ENCODE peak calls at places on chromosomes 5 and 9, in seven cellular contexts. C is neural crest cell, M is testis, Y is GM13977, D is upper lobe of right lung, G is breast epithelium, X is fibroblast of pulmonary artery. F is an unnamed sample.

GRCh38 chr5:36158144-36158543 is 6.2 kb downstream of the SKP2 start:
- DNase-seq in C (no peak), M (no peak), Y (no peak), D (no peak), G (no peak), X (no peak), F (no peak)

GRCh38 chr9:93613791-93614190 is 37.4 kb downstream of the PHF2 start:
- DNase-seq in C (no peak), M (no peak), Y (no peak), D (no peak), G (no peak), X (no peak), F (no peak)

GRCh38 chr9:34994429-34995287 is 5.1 kb downstream of the DNAJB5 start:
- DNase-seq in C (peak), M (peak), Y (peak), D (no peak), G (no peak), X (peak), F (peak)

GRCh38 chr5:138467711-138468132 is 2.4 kb downstream of the EGR1 start:
- DNase-seq in C (no peak), M (no peak), Y (no peak), D (no peak), G (no peak), X (no peak), F (no peak)

GRCh38 chr5:67206381-67207328 is 10.1 kb upstream of the CD180 start:
- DNase-seq in C (no peak), M (no peak), Y (peak), D (peak), G (peak), X (peak), F (no peak)

GRCh38 chr9:73050062-73050814 is 97.4 kb upstream of the ALDH1A1 start:
- DNase-seq in C (no peak), M (no peak), Y (no peak), D (no peak), G (no peak), X (peak), F (no peak)

GRCh38 chr9:19085295-19085694 is 17.4 kb downstream of the HAUS6 start:
- DNase-seq in C (no peak), M (no peak), Y (peak), D (no peak), G (no peak), X (peak), F (no peak)

GRCh38 chr5:155833282-155833681 is 493.7 kb upstream of the SGCD start:
- DNase-seq in C (no peak), M (no peak), Y (no peak), D (no peak), G (no peak), X (no peak), F (no peak)

GRCh38 chr9:136124976-136125692 is 6.5 kb upstream of the TMEM250 start:
- DNase-seq in C (no peak), M (no peak), Y (no peak), D (no peak), G (no peak), X (no peak), F (no peak)

GRCh38 chr9:84317563-84317962 is 23.0 kb downstream of the SLC28A3 start:
- DNase-seq in C (no peak), M (no peak), Y (no peak), D (no peak), G (no peak), X (no peak), F (no peak)

GRCh38 chr5:77851229-77852067 is 75.3 kb upstream of the TBCA start:
- DNase-seq in C (peak), M (peak), Y (peak), D (no peak), G (no peak), X (peak), F (no peak)

GRCh38 chr9:69748304-69748703 is 11.5 kb downstream of the PTAR1 start:
- DNase-seq in C (no peak), M (no peak), Y (no peak), D (no peak), G (no peak), X (no peak), F (no peak)

GRCh38 chr9:92636627-92637026 is 33.3 kb downstream of the IPPK start:
- DNase-seq in C (no peak), M (peak), Y (no peak), D (no peak), G (no peak), X (no peak), F (no peak)

GRCh38 chr5:38149815-38150195 is 108.6 kb upstream of the EGFLAM start:
- DNase-seq in C (no peak), M (no peak), Y (no peak), D (no peak), G (no peak), X (no peak), F (no peak)

GRCh38 chr5:137199966-137200365 is 299.2 kb downstream of the SPOCK1 start:
- DNase-seq in C (no peak), M (no peak), Y (no peak), D (no peak), G (no peak), X (peak), F (no peak)
- TF ChIP-seq CTCF in C (no peak), M (no peak), Y (no peak), D (no peak), G (no peak), X (no peak), F (no peak)

GRCh38 chr5:4699592-4699991 is 440.5 kb upstream of the ADAMTS16 start:
- DNase-seq in C (no peak), M (no peak), Y (no peak), D (no peak), G (no peak), X (no peak), F (no peak)

GRCh38 chr5:4700886-4701285 is 439.2 kb upstream of the ADAMTS16 start:
- DNase-seq in C (no peak), M (no peak), Y (no peak), D (no peak), G (no peak), X (no peak), F (no peak)

GRCh38 chr5:4698596-4698995 is 441.5 kb upstream of the ADAMTS16 start:
- DNase-seq in C (no peak), M (no peak), Y (no peak), D (no peak), G (no peak), X (no peak), F (no peak)

GRCh38 chr5:4700082-4700481 is 440.0 kb upstream of the ADAMTS16 start:
- DNase-seq in C (peak), M (peak), Y (no peak), D (peak), G (peak), X (peak), F (no peak)
- TF ChIP-seq CTCF in C (peak), M (peak), Y (peak), D (peak), G (peak), X (peak), F (peak)

GRCh38 chr5:34519489-34520220 is 136.5 kb upstream of the RAI14 start:
- DNase-seq in C (no peak), M (no peak), Y (no peak), D (no peak), G (no peak), X (peak), F (no peak)
- TF ChIP-seq CTCF in C (no peak), M (no peak), Y (no peak), D (no peak), G (no peak), X (no peak), F (no peak)

GRCh38 chr5:132425975-132426524 is 56.5 kb downstream of the SLC22A5 start:
- DNase-seq in C (no peak), M (no peak), Y (no peak), D (no peak), G (no peak), X (no peak), F (no peak)

GRCh38 chr5:132425009-132425937 is 55.8 kb downstream of the SLC22A5 start:
- DNase-seq in C (no peak), M (no peak), Y (peak), D (no peak), G (no peak), X (peak), F (no peak)

GRCh38 chr5:132427285-132428146 is 58.0 kb downstream of the SLC22A5 start:
- DNase-seq in C (no peak), M (no peak), Y (no peak), D (peak), G (no peak), X (no peak), F (no peak)

GRCh38 chr5:132428147-132428482 is 58.6 kb downstream of the SLC22A5 start:
- DNase-seq in C (no peak), M (no peak), Y (no peak), D (no peak), G (no peak), X (no peak), F (no peak)

DNA sequence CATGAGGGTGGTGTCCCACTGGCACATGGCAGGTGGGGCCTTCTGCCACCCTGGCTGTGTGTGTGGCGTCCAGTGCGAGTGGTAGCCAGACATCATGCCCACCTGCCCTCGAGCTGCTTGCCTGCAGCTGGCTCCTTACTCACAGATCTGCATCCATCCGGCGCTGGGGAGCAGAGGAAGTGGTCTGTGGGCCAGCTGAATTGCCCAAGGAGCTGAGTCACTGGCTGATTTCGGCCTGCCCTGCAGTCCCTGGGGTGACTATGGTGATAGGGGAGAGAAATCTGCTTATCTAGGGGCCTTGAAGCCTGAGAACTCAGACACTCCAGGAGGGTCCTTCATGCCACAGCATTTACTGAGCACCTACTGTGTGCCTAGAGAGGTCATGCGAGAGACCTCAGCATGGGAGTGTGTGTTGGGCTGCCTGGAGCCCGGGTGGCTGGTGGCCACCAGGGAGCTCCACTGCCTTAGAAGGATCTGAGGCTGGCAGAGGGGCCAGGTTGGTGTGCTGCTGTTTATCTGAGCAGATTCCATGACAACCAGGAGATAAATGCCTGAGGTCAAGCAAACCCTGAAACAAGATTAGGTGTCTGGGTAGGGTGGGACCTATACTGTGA is 57.1 kb downstream of the SLC22A5 start:
- DNase-seq in C (no peak), M (peak), Y (peak), D (peak), G (no peak), X (peak), F (no peak)
- TF ChIP-seq CTCF in C (no peak), M (no peak), Y (peak), D (peak), G (no peak), X (peak), F (no peak)

GRCh38 chr9:86250123-86250522 is 9.3 kb downstream of the C9orf153 start:
- DNase-seq in C (no peak), M (no peak), Y (no peak), D (no peak), G (no peak), X (no peak), F (no peak)
- TF ChIP-seq CTCF in C (no peak), M (no peak), Y (no peak), D (no peak), G (no peak), X (no peak), F (no peak)

DNA sequence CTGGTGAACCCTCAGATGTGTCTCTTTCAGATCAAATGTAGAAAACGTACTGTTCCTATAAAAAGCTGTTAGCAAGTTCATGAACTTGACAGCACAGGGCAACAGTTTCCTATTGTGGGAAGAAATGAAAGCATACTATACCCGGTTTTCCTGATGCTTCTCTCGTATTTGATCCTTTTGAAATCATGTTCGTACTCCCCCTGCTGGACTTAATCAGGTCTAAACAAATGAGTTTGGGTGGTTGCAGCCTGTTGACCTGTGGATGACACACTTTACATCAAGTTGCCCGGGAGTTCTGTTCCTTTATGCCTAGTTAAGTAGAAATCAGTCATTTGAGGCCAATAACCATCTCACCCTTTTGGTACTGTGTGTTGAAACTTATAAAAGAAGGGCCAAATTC is 1992.3 kb downstream of the MAT2B start:
- DNase-seq in C (no peak), M (no peak), Y (peak), D (no peak), G (no peak), X (peak), F (no peak)
- TF ChIP-seq CTCF in C (peak), M (peak), Y (peak), D (peak), G (no peak), X (no peak), F (peak)

F was measured in D721Med.